ENCODE peak calls at places on chromosomes 2 and 18, in seven cellular contexts. T, L, Z, F, P, Y and Q are unnamed samples.

GRCh38 chr18:8162797-8163196 is 446.4 kb upstream of the RAB12 start:
- DNase-seq in T (no peak), L (no peak), Z (peak), F (no peak), P (no peak), Y (no peak), Q (no peak)

GRCh38 chr18:75923169-75923568 is 495.7 kb upstream of the SMIM21 start:
- DNase-seq in T (peak), L (peak), Z (peak), F (no peak), P (no peak), Y (peak), Q (no peak)

GRCh38 chr2:204909791-204910190 is 364.5 kb downstream of the PARD3B start:
- DNase-seq in T (no peak), L (no peak), Z (no peak), F (no peak), P (no peak), Y (no peak), Q (no peak)

GRCh38 chr2:86094229-86094628 is 11.5 kb downstream of the POLR1A start:
- DNase-seq in T (no peak), L (no peak), Z (no peak), F (no peak), P (no peak), Y (no peak), Q (no peak)

GRCh38 chr2:133334923-133335322 is 233.3 kb downstream of the NCKAP5 start:
- DNase-seq in T (no peak), L (no peak), Z (no peak), F (no peak), P (no peak), Y (no peak), Q (no peak)

GRCh38 chr2:30512243-30512866 is 65.3 kb downstream of the LCLAT1 start:
- DNase-seq in T (no peak), L (no peak), Z (no peak), F (no peak), P (no peak), Y (no peak), Q (no peak)

GRCh38 chr2:237732790-237733349 is 65.7 kb upstream of the RBM44 start:
- DNase-seq in T (no peak), L (peak), Z (no peak), F (no peak), P (no peak), Y (no peak), Q (no peak)

GRCh38 chr18:68520406-68521075 is 194.4 kb downstream of the TMX3 start:
- DNase-seq in T (peak), L (no peak), Z (no peak), F (no peak), P (no peak), Y (no peak), Q (no peak)

GRCh38 chr2:200578778-200579177 is 7.0 kb upstream of the AOX1 start:
- DNase-seq in T (peak), L (no peak), Z (no peak), F (peak), P (no peak), Y (no peak), Q (no peak)

GRCh38 chr2:2422621-2423020 is 91.5 kb upstream of the MYT1L start:
- DNase-seq in T (no peak), L (no peak), Z (no peak), F (no peak), P (no peak), Y (no peak), Q (no peak)

GRCh38 chr2:95039410-95039809 is 13.9 kb downstream of the MAL start:
- DNase-seq in T (no peak), L (no peak), Z (no peak), F (no peak), P (no peak), Y (no peak), Q (no peak)

GRCh38 chr2:230234845-230235244 is 9.3 kb downstream of the SP140 start:
- DNase-seq in T (peak), L (no peak), Z (no peak), F (no peak), P (no peak), Y (no peak), Q (no peak)

GRCh38 chr18:2570772-2571199 is 519 bp downstream of the METTL4 start:
- DNase-seq in T (peak), L (peak), Z (peak), F (peak), P (peak), Y (peak), Q (peak)

GRCh38 chr18:44839239-44839666 is 158.6 kb downstream of the SETBP1 start:
- DNase-seq in T (peak), L (peak), Z (peak), F (no peak), P (peak), Y (peak), Q (no peak)

GRCh38 chr2:233422050-233422639 is 67.9 kb downstream of the DGKD start:
- DNase-seq in T (peak), L (no peak), Z (no peak), F (peak), P (peak), Y (peak), Q (no peak)

GRCh38 chr2:127690696-127691095 is 10.6 kb upstream of the SFT2D3 start:
- DNase-seq in T (no peak), L (no peak), Z (no peak), F (no peak), P (no peak), Y (no peak), Q (no peak)

GRCh38 chr18:62499263-62499650 is 23.6 kb upstream of the ZCCHC2 start:
- DNase-seq in T (no peak), L (no peak), Z (no peak), F (no peak), P (no peak), Y (no peak), Q (no peak)

GRCh38 chr2:219199470-219200211 is 6.9 kb upstream of the ZFAND2B start:
- DNase-seq in T (no peak), L (no peak), Z (no peak), F (no peak), P (no peak), Y (no peak), Q (no peak)

GRCh38 chr2:204561771-204562170 is 16.5 kb downstream of the PARD3B start:
- DNase-seq in T (no peak), L (no peak), Z (no peak), F (no peak), P (no peak), Y (no peak), Q (no peak)

GRCh38 chr18:78979058-78979680 is 449 bp upstream of the SALL3 start:
- DNase-seq in T (peak), L (no peak), Z (no peak), F (no peak), P (no peak), Y (no peak), Q (no peak)

GRCh38 chr18:46407471-46408166 is 249.4 kb downstream of the LOXHD1 start:
- DNase-seq in T (peak), L (peak), Z (no peak), F (no peak), P (no peak), Y (no peak), Q (no peak)

GRCh38 chr18:9808530-9809241 is 77.1 kb upstream of the TXNDC2 start:
- DNase-seq in T (no peak), L (no peak), Z (peak), F (no peak), P (no peak), Y (no peak), Q (no peak)

GRCh38 chr2:9820020-9820973 is 23.0 kb upstream of the TAF1B start:
- DNase-seq in T (no peak), L (no peak), Z (no peak), F (no peak), P (no peak), Y (peak), Q (no peak)

GRCh38 chr2:237344972-237345870 is 68.7 kb downstream of the COL6A3 start:
- DNase-seq in T (peak), L (no peak), Z (no peak), F (no peak), P (no peak), Y (no peak), Q (no peak)

GRCh38 chr18:56314396-56314795 is 324.0 kb downstream of the TXNL1 start:
- DNase-seq in T (no peak), L (no peak), Z (no peak), F (no peak), P (no peak), Y (no peak), Q (no peak)

GRCh38 chr18:13809025-13809384 is 14.9 kb upstream of the MC5R start:
- DNase-seq in T (no peak), L (no peak), Z (no peak), F (no peak), P (no peak), Y (no peak), Q (no peak)

GRCh38 chr18:46754661-46755292 is 2.1 kb downstream of the ST8SIA5 start:
- DNase-seq in T (no peak), L (peak), Z (no peak), F (no peak), P (no peak), Y (no peak), Q (no peak)

GRCh38 chr2:72515696-72516095 is 310.1 kb downstream of the EXOC6B start:
- DNase-seq in T (peak), L (no peak), Z (no peak), F (no peak), P (no peak), Y (no peak), Q (no peak)

GRCh38 chr2:160220545-160221009 is 20.5 kb upstream of the ITGB6 start:
- DNase-seq in T (peak), L (no peak), Z (peak), F (no peak), P (no peak), Y (no peak), Q (no peak)

GRCh38 chr18:2531751-2532150 is 39.6 kb downstream of the METTL4 start:
- DNase-seq in T (no peak), L (no peak), Z (no peak), F (no peak), P (no peak), Y (no peak), Q (no peak)

GRCh38 chr18:80228051-80228848 is 19.1 kb downstream of the PARD6G start:
- DNase-seq in T (no peak), L (no peak), Z (no peak), F (no peak), P (no peak), Y (no peak), Q (no peak)

GRCh38 chr2:229492034-229492433 is 220.9 kb upstream of the PID1 start:
- DNase-seq in T (peak), L (no peak), Z (no peak), F (no peak), P (no peak), Y (no peak), Q (no peak)

GRCh38 chr2:6309415-6310185 is 556.1 kb downstream of the CMPK2 start:
- DNase-seq in T (no peak), L (no peak), Z (no peak), F (peak), P (no peak), Y (no peak), Q (no peak)

GRCh38 chr2:101430161-101430560 is 42.9 kb upstream of the CREG2 start:
- DNase-seq in T (no peak), L (no peak), Z (no peak), F (no peak), P (no peak), Y (no peak), Q (no peak)

GRCh38 chr2:75870654-75871137 is 160.0 kb upstream of the GCFC2 start:
- DNase-seq in T (no peak), L (no peak), Z (no peak), F (no peak), P (no peak), Y (no peak), Q (no peak)

GRCh38 chr2:161233858-161234431 is 73.7 kb downstream of the TANK start:
- DNase-seq in T (no peak), L (no peak), Z (no peak), F (no peak), P (no peak), Y (no peak), Q (no peak)

GRCh38 chr2:6930913-6931312 is 13.7 kb downstream of the RNF144A start:
- DNase-seq in T (no peak), L (no peak), Z (no peak), F (no peak), P (no peak), Y (no peak), Q (no peak)

GRCh38 chr2:206004004-206004693 is 81.8 kb downstream of the INO80D start:
- DNase-seq in T (peak), L (no peak), Z (no peak), F (peak), P (no peak), Y (peak), Q (no peak)

GRCh38 chr2:95274291-95275150 is at the start of gene PROM2:
- DNase-seq in T (no peak), L (no peak), Z (peak), F (no peak), P (no peak), Y (peak), Q (peak)

GRCh38 chr18:66560092-66560491 is 43.8 kb downstream of the CDH19 start:
- DNase-seq in T (peak), L (no peak), Z (no peak), F (no peak), P (no peak), Y (no peak), Q (no peak)
- TF ChIP-seq CTCF in T (peak), L (no peak), Z (no peak), F (peak), P (no peak), Y (peak), Q (no peak)

DNA sequence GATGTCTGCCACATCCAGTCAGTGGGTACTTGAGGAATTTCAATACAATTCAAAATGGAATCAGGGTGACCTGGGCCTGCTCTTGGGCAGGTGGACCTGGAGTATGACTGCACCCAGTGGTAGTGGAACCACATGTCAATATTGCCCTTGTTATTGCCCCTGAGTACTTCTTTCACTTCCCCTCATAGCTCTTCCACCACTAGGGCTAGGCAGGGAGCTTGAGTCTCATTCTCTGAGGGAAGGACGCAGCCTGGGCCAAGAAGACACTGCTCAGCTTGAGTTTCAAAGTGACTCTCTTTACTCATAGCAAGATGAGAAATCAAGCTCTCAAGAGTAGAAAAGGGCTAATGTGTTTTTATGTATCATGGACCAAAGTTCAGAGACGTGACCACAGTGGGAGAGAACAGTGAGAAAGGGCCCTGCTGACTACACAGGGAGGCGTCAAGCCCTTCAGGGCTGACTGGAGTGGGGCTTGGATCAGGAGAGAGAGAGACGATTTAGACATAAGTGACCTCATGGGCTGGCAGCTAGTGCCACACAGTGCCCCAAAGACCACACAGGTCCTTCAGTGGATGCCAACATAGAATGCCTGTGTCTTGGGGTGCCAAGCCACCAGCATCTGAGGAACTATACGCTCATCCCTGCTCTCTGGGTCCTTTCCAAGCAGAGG is 12.8 kb downstream of the PTMA start:
- DNase-seq in T (no peak), L (no peak), Z (no peak), F (peak), P (no peak), Y (no peak), Q (no peak)
- TF ChIP-seq CTCF in T (no peak), L (no peak), Z (no peak), F (peak), P (no peak), Y (no peak), Q (no peak)

GRCh38 chr2:96548558-96549465 is 12.3 kb downstream of the ARID5A start:
- DNase-seq in T (no peak), L (no peak), Z (no peak), F (no peak), P (no peak), Y (no peak), Q (no peak)

GRCh38 chr2:96550787-96551604 is 14.4 kb downstream of the ARID5A start:
- DNase-seq in T (no peak), L (no peak), Z (no peak), F (no peak), P (no peak), Y (no peak), Q (peak)

GRCh38 chr2:96551605-96552283 is 15.2 kb downstream of the ARID5A start:
- DNase-seq in T (no peak), L (no peak), Z (no peak), F (no peak), P (no peak), Y (no peak), Q (peak)

GRCh38 chr2:96549466-96549785 is 12.9 kb downstream of the ARID5A start:
- DNase-seq in T (no peak), L (no peak), Z (no peak), F (no peak), P (no peak), Y (peak), Q (no peak)

GRCh38 chr2:96549967-96550786 is 13.6 kb downstream of the ARID5A start:
- DNase-seq in T (peak), L (no peak), Z (no peak), F (peak), P (no peak), Y (peak), Q (peak)
- TF ChIP-seq CTCF in T (peak), L (peak), Z (peak), F (peak), P (no peak), Y (peak), Q (peak)

GRCh38 chr2:69380072-69380917 is 6.7 kb downstream of the GFPT1 start:
- DNase-seq in T (peak), L (no peak), Z (no peak), F (no peak), P (no peak), Y (peak), Q (no peak)

GRCh38 chr2:69372767-69373166 is 14.3 kb downstream of the GFPT1 start:
- DNase-seq in T (no peak), L (no peak), Z (no peak), F (no peak), P (no peak), Y (no peak), Q (no peak)

GRCh38 chr2:69376385-69376784 is 10.6 kb downstream of the GFPT1 start:
- DNase-seq in T (no peak), L (no peak), Z (no peak), F (no peak), P (no peak), Y (no peak), Q (no peak)

GRCh38 chr2:69381337-69381737 is 5.7 kb downstream of the GFPT1 start:
- DNase-seq in T (peak), L (no peak), Z (no peak), F (no peak), P (no peak), Y (no peak), Q (no peak)

GRCh38 chr2:69375494-69376353 is 11.3 kb downstream of the GFPT1 start:
- DNase-seq in T (peak), L (no peak), Z (no peak), F (peak), P (no peak), Y (no peak), Q (no peak)
- TF ChIP-seq CTCF in T (peak), L (peak), Z (peak), F (peak), P (peak), Y (peak), Q (peak)

GRCh38 chr2:223180463-223180862 is 128.5 kb downstream of the KCNE4 start:
- DNase-seq in T (peak), L (no peak), Z (no peak), F (no peak), P (no peak), Y (no peak), Q (no peak)

GRCh38 chr2:223176970-223177369 is 125.0 kb downstream of the KCNE4 start:
- DNase-seq in T (no peak), L (no peak), Z (no peak), F (no peak), P (no peak), Y (no peak), Q (no peak)
- TF ChIP-seq CTCF in T (no peak), L (no peak), Z (no peak), F (no peak), P (no peak), Y (no peak), Q (no peak)

GRCh38 chr2:226761195-226761583 is 38.4 kb downstream of the IRS1 start:
- DNase-seq in T (no peak), L (no peak), Z (no peak), F (no peak), P (no peak), Y (no peak), Q (no peak)
- TF ChIP-seq CTCF in T (peak), L (no peak), Z (no peak), F (peak), P (no peak), Y (no peak), Q (no peak)

GRCh38 chr2:196601430-196602306 is 37.8 kb upstream of the CCDC150 start:
- DNase-seq in T (peak), L (peak), Z (no peak), F (no peak), P (no peak), Y (no peak), Q (no peak)
- TF ChIP-seq CTCF in T (peak), L (no peak), Z (no peak), F (no peak), P (no peak), Y (no peak), Q (no peak)

GRCh38 chr2:129923265-129924141 is 56.0 kb upstream of the RAB6C start:
- DNase-seq in T (peak), L (no peak), Z (no peak), F (peak), P (no peak), Y (no peak), Q (peak)

GRCh38 chr2:129922571-129923264 is 56.7 kb upstream of the RAB6C start:
- DNase-seq in T (no peak), L (no peak), Z (no peak), F (no peak), P (no peak), Y (no peak), Q (no peak)

GRCh38 chr2:129929321-129930290 is 49.9 kb upstream of the RAB6C start:
- DNase-seq in T (no peak), L (peak), Z (no peak), F (no peak), P (no peak), Y (no peak), Q (no peak)

GRCh38 chr2:129927696-129928095 is 51.8 kb upstream of the RAB6C start:
- DNase-seq in T (no peak), L (no peak), Z (no peak), F (no peak), P (no peak), Y (no peak), Q (no peak)

GRCh38 chr2:129925381-129925780 is 54.1 kb upstream of the RAB6C start:
- DNase-seq in T (no peak), L (no peak), Z (no peak), F (no peak), P (no peak), Y (no peak), Q (peak)
- TF ChIP-seq CTCF in T (no peak), L (no peak), Z (no peak), F (no peak), P (no peak), Y (no peak), Q (no peak)

DNA sequence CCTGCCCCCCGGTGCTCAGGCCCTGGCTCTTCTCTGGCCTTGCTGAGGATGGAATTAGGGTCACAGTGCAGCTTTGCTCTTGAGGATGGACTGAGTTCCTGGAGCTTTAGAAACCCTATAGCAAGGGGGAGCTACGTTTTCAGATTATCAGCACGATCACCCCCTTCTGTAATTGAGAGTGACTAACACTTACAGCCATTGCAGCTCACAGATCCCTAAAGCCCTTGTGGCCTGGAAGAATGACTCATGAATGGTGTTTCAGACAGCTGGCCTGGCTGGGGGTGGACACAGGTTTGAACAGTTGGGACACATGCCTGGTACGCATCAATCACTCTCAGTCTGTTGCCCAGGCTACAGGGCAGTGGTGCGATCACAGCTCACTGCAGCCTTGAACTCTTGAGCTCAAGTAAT is 79.7 kb upstream of the IGFBP5 start:
- DNase-seq in T (peak), L (peak), Z (no peak), F (no peak), P (no peak), Y (no peak), Q (no peak)
- TF ChIP-seq CTCF in T (peak), L (no peak), Z (no peak), F (no peak), P (no peak), Y (no peak), Q (no peak)